ENCODE peak calls at places on chromosome 14, in six cellular contexts. C is OCI-LY7, S is thoracic aorta, K is hepatocyte, Q is brain microvascular endothelial cell, A is upper lobe of right lung. G is an unnamed sample.

GRCh38 chr14:54399560-54399959 is 2.8 kb downstream of the CDKN3 start:
- DNase-seq in A (no peak), K (no peak), C (no peak), S (no peak), Q (no peak), G (no peak)

GRCh38 chr14:58560208-58560607 is 77.6 kb upstream of the DACT1 start:
- DNase-seq in Q (no peak), K (peak), C (no peak), A (no peak), S (no peak), G (no peak)

GRCh38 chr14:103641181-103641580 is 12.2 kb downstream of the KLC1 start:
- DNase-seq in S (no peak), A (no peak), K (no peak), Q (peak), C (no peak), G (no peak)

GRCh38 chr14:90733139-90733808 is 83.0 kb downstream of the TTC7B start:
- DNase-seq in A (no peak), C (no peak), S (no peak), K (no peak), Q (no peak), G (no peak)

GRCh38 chr14:91835920-91836843 is 31.2 kb downstream of the TC2N start:
- DNase-seq in S (no peak), A (peak), K (peak), Q (no peak), C (peak), G (peak)

GRCh38 chr14:53954551-53955233 is 1.9 kb downstream of the BMP4 start:
- DNase-seq in C (no peak), K (peak), S (no peak), A (peak), Q (peak), G (peak)

GRCh38 chr14:81211844-81212243 is 8.9 kb downstream of the GTF2A1 start:
- DNase-seq in K (peak), S (no peak), A (no peak), C (peak), Q (peak), G (peak)

GRCh38 chr14:61472025-61472672 is 150.8 kb downstream of the PRKCH start:
- DNase-seq in C (peak), Q (peak), S (no peak), A (no peak), K (peak), G (no peak)

GRCh38 chr14:73743431-73743931 is 29.3 kb upstream of the PNMA1 start:
- DNase-seq in K (peak), C (peak), Q (no peak), S (no peak), A (no peak), G (peak)

GRCh38 chr14:51304956-51305355 is 64.9 kb downstream of the TMX1 start:
- DNase-seq in A (no peak), Q (peak), K (peak), S (no peak), C (no peak), G (no peak)

GRCh38 chr14:65070710-65071033 is 31.6 kb downstream of the MAX start:
- DNase-seq in K (no peak), S (no peak), A (no peak), C (no peak), Q (no peak), G (no peak)

GRCh38 chr14:22122227-22123187 is 448.9 kb upstream of the OR4E1 start:
- DNase-seq in S (no peak), Q (peak), K (peak), A (no peak), C (peak), G (no peak)

GRCh38 chr14:100297320-100298300 is 8.6 kb downstream of the SLC25A29 start:
- DNase-seq in A (peak), Q (peak), C (peak), S (peak), K (peak), G (peak)

GRCh38 chr14:67335781-67336180 is 23.8 kb downstream of the ATP6V1D start:
- DNase-seq in C (peak), S (no peak), A (no peak), Q (no peak), K (peak), G (no peak)

GRCh38 chr14:64758711-64759554 is 54.7 kb downstream of the PLEKHG3 start:
- DNase-seq in K (peak), Q (peak), S (no peak), A (no peak), C (no peak), G (no peak)

GRCh38 chr14:41607119-41607785 is 576 bp downstream of the LRFN5 start:
- DNase-seq in C (no peak), K (peak), Q (no peak), S (no peak), A (no peak), G (peak)

GRCh38 chr14:54881235-54881760 is 21.3 kb downstream of the GCH1 start:
- DNase-seq in K (no peak), Q (peak), C (peak), S (no peak), A (no peak), G (no peak)

GRCh38 chr14:91040545-91040944 is 19.9 kb downstream of the RPS6KA5 start:
- DNase-seq in S (no peak), C (no peak), K (no peak), Q (no peak), A (no peak), G (no peak)

GRCh38 chr14:81625343-81625742 is 91.7 kb upstream of the SEL1L start:
- DNase-seq in K (peak), Q (no peak), C (peak), S (no peak), A (no peak), G (no peak)

GRCh38 chr14:100679707-100680438 is 46.8 kb upstream of the DLK1 start:
- DNase-seq in A (no peak), S (no peak), Q (peak), C (no peak), K (peak), G (no peak)

GRCh38 chr14:59028476-59029202 is 159.8 kb upstream of the DAAM1 start:
- DNase-seq in A (no peak), C (peak), Q (peak), S (no peak), K (peak), G (no peak)

GRCh38 chr14:91378945-91379932 is 38.4 kb downstream of the CCDC88C start:
- DNase-seq in Q (no peak), C (no peak), K (no peak), S (no peak), A (no peak), G (no peak)

GRCh38 chr14:103129301-103130016 is 6.2 kb downstream of the TNFAIP2 start:
- DNase-seq in C (no peak), A (no peak), S (no peak), K (no peak), Q (no peak), G (no peak)

GRCh38 chr14:35406811-35407630 is 2.5 kb upstream of the NFKBIA start:
- DNase-seq in C (peak), S (no peak), Q (peak), K (peak), A (no peak), G (no peak)

GRCh38 chr14:37060496-37061260 is 111.7 kb downstream of the SLC25A21 start:
- DNase-seq in Q (no peak), C (no peak), A (no peak), K (no peak), S (no peak), G (no peak)

GRCh38 chr14:49972199-49972671 is 79.4 kb downstream of the ARF6 start:
- DNase-seq in S (no peak), Q (no peak), K (no peak), A (no peak), C (peak), G (no peak)

GRCh38 chr14:93142854-93143652 is 27.3 kb upstream of the ITPK1 start:
- DNase-seq in A (no peak), S (no peak), Q (no peak), K (no peak), C (no peak), G (no peak)

GRCh38 chr14:72646861-72647528 is 246.9 kb downstream of the DPF3 start:
- DNase-seq in S (no peak), K (no peak), Q (no peak), C (no peak), A (no peak), G (no peak)

GRCh38 chr14:77158175-77158908 is 16.8 kb upstream of the ZDHHC22 start:
- DNase-seq in K (peak), A (no peak), C (no peak), Q (peak), S (no peak), G (no peak)

GRCh38 chr14:96264850-96265249 is 8.8 kb downstream of the BDKRB1 start:
- DNase-seq in K (no peak), Q (peak), S (no peak), C (no peak), A (no peak), G (no peak)

GRCh38 chr14:63474844-63475243 is 68.3 kb downstream of the PPP2R5E start:
- DNase-seq in Q (no peak), S (no peak), K (no peak), C (no peak), A (no peak), G (no peak)

GRCh38 chr14:61512508-61512907 is 182.8 kb upstream of the HIF1A start:
- DNase-seq in C (no peak), Q (no peak), K (no peak), S (no peak), A (no peak), G (no peak)

GRCh38 chr14:61065671-61066070 is 84.6 kb downstream of the SLC38A6 start:
- DNase-seq in K (no peak), A (no peak), S (no peak), C (no peak), Q (no peak), G (no peak)

GRCh38 chr14:52369305-52369781 is 55.2 kb downstream of the PTGER2 start:
- DNase-seq in A (no peak), S (no peak), K (no peak), C (no peak), Q (no peak), G (no peak)

GRCh38 chr14:77061630-77062029 is 33.1 kb upstream of the IRF2BPL start:
- DNase-seq in C (no peak), K (no peak), Q (no peak), S (no peak), A (no peak), G (no peak)

GRCh38 chr14:101509730-101510371 is 51.4 kb upstream of the DIO3 start:
- DNase-seq in C (no peak), S (no peak), Q (no peak), K (no peak), A (peak), G (no peak)

GRCh38 chr14:59772252-59772651 is 98.3 kb downstream of the RTN1 start:
- DNase-seq in S (no peak), A (no peak), K (no peak), Q (no peak), C (no peak), G (no peak)

GRCh38 chr14:64654931-64655330 is 49.3 kb upstream of the PLEKHG3 start:
- DNase-seq in C (no peak), K (no peak), A (no peak), S (no peak), Q (peak), G (peak)

GRCh38 chr14:21104448-21105060 is 3.7 kb downstream of the TMEM253 start:
- DNase-seq in S (no peak), K (peak), C (peak), Q (peak), A (peak), G (peak)

GRCh38 chr14:21103710-21104447 is 3.0 kb downstream of the TMEM253 start:
- DNase-seq in Q (peak), K (peak), S (peak), C (peak), A (peak), G (peak)

GRCh38 chr14:21101802-21102413 is 1.0 kb downstream of the TMEM253 start:
- DNase-seq in S (no peak), A (no peak), K (no peak), C (no peak), Q (no peak), G (peak)

GRCh38 chr14:21102472-21103164 is 1.8 kb downstream of the TMEM253 start:
- DNase-seq in A (no peak), K (no peak), Q (no peak), S (no peak), C (peak), G (no peak)

DNA sequence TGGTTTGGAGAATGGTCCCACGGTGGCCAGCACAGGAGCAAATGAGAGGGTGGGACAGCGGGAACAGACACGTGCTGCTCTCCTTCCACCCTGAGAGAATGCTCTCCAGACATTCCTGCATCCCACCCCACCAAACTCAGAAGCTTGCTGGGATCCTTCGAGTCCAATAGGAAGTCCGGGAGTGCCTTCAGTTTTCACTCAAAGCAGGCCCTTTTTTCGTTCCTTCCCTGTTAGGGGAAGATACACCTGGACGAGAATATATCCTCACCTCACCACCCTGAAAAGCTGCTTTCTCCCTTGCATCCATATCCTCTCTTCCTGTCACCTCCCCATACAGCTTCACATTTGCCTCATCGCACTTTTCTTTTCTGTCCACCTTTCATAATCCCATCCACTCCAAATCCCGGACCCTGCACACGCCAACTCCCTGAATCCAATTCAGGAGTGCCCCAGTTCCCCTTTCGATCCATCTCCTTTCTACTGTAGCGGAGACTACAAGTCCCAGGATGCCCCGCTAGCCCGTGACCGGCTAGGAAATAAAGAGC is 2.4 kb downstream of the TMEM253 start:
- DNase-seq in A (no peak), K (no peak), S (peak), Q (no peak), C (no peak), G (no peak)
- H3K27ac ChIP-seq in A (peak), K (peak), S (peak), Q (peak), C (peak), G (peak)

GRCh38 chr14:25303934-25304333 is 254.0 kb upstream of the STXBP6 start:
- DNase-seq in K (no peak), S (no peak), Q (no peak), A (no peak), C (no peak), G (no peak)

DNA sequence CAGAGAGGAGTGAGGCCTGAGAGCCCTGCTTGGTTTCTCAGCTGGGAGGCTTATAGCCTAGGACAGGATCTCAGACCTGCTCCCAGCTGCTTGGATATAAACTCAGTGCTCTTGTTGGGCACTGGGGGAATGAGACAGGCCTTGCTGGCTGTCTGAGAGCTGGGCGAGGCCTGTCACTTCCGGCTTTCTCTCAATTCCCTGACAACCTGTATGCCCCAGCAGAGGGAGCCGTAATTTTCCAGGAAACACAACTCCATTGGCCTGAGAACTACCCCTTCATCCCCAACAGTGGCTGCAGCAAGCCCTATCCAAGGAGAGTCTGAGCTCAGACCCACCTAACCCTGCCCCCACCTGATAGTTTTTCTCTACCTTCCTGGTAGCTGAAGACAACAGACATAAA is 258.3 kb upstream of the STXBP6 start:
- DNase-seq in S (no peak), C (no peak), A (no peak), Q (no peak), K (no peak), G (no peak)
- TF ChIP-seq CTCF in S (no peak), C (no peak), A (no peak), Q (no peak), K (no peak), G (no peak)

DNA sequence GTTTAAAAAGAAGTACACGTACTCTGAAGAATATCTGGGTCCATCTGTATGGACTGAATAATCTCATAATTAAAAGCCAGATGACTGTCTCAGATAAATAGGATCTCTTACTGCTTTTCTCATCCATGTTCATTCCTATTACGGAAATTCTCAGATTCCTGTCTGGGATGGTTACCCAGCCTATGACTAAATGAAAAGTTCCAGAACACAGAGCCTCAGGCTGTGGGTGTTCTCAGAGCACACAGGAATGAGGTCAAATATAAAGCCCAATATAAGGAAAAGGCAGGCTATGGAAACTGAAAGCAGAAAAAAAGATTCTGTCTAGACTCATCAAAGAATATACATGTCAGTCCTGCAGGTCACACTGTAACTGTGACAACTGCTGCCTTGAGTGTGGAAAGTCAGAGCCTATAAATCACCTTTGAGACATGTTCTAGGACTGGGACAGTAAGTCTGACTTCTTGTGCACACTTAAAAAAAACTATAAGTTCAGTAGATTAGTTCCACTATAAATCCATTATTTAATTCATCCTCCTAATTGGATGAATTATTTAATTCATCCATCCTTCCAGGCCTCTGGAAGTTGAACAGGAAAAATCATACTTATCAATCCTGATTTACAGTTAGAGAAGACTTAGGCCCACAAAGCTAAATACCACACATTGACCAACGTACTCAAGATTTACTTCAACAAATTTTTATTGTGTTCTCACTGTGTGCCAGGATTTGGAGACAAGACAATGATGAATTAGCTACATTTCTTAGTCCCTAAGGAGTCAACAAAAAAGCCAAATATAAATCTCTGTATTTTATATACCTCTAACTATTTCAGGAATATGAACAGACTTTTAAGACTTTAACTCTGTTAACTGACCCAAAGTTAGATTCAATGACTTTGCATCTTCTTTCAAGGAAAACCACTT is 64.1 kb downstream of the DCAF5 start:
- DNase-seq in S (no peak), A (no peak), C (no peak), Q (peak), K (peak), G (no peak)
- H3K27ac ChIP-seq in S (peak), A (peak), C (no peak), Q (peak), K (peak), G (peak)

GRCh38 chr14:23561259-23561658 is 5.2 kb downstream of the THTPA start:
- DNase-seq in K (no peak), S (no peak), A (no peak), Q (no peak), C (no peak), G (no peak)

GRCh38 chr14:23563473-23564180 is 4.0 kb downstream of the AP1G2 start:
- DNase-seq in A (no peak), K (no peak), C (no peak), S (no peak), Q (no peak), G (no peak)

GRCh38 chr14:23559921-23560520 is 4.0 kb downstream of the THTPA start:
- DNase-seq in C (no peak), K (no peak), S (no peak), A (no peak), Q (no peak), G (no peak)

GRCh38 chr14:23562822-23563472 is 4.6 kb downstream of the AP1G2 start:
- DNase-seq in Q (peak), K (peak), S (no peak), C (peak), A (no peak), G (peak)

DNA sequence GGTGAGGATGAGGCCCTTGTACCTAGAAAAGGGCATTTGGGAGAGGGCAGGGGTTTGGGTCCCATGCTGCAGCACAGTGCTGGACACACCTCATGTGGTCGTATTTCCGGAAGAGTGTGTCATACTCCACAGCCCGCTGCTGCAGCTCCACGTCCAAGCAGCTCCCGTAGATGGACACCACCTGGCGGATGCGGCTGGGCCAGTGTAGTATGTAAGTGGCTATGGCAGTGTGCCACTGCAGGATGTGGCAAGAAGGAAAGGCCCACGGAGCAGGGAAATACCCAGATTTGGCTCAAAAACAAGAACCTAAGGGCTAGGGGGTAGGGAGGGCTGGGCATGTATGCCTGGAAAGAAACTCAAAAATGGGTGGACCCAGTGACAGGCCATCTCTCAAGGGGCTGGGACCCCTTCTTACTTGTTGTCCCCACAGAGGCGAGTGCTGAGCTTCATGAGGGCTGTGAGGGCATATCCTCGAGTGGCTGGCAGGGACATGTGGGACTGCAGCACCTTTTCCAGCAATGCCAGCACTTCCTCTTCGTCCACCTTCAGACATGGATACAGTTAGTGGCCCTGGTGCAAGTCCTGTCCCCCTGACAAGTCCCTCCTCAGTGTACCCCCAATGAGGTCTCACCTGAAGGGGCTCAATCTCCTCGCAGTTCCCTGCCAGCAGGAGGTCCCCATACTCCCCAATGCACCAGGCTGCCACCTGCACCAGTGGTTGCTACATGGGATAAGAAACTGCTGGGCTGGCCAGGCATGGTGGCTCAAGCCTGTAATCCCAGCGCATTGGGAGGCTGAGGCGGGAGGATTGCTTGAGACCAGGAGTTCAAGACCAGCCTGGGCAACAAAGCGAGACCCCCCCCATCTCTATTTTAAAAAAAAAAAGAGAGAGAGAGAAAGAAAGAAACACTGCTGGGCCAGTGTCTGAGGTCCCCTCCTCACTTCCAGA is 5.4 kb downstream of the AP1G2 start:
- DNase-seq in Q (no peak), A (peak), S (no peak), C (no peak), K (no peak), G (peak)
- TF ChIP-seq CTCF in Q (no peak), A (no peak), S (no peak), C (no peak), K (no peak), G (no peak)

GRCh38 chr14:80105488-80105994 is 105.8 kb downstream of the DIO2 start:
- DNase-seq in K (no peak), Q (no peak), C (no peak), A (no peak), S (no peak), G (no peak)
- H3K27ac ChIP-seq in K (no peak), Q (no peak), C (no peak), A (no peak), S (no peak), G (no peak)